ENCODE peak calls at places on chromosomes 16 and 17, in eight cellular contexts. One of them, this sample, is unnamed.

GRCh38 chr16:4298761-4299522 is 16.9 kb upstream of the GLIS2 start:
- DNase-seq in CD8-positive, alpha-beta T cell: no peak
- DNase-seq in psoas muscle: peak; percentile 82
- DNase-seq in pancreas: peak; percentile 57
- DNase-seq in GM23338: peak; percentile 92
- DNase-seq in colonic mucosa: peak; percentile 88
- DNase-seq in CD4-positive, CD25-positive, alpha-beta regulatory T cell: no peak
- DNase-seq in ascending aorta: peak; percentile 92
- DNase-seq in this sample: peak; percentile 63

GRCh38 chr17:77565166-77565565 is 393.3 kb upstream of the TNRC6C start:
- DNase-seq in CD8-positive, alpha-beta T cell: no peak
- DNase-seq in psoas muscle: peak; percentile 32
- DNase-seq in pancreas: no peak
- DNase-seq in GM23338: no peak
- DNase-seq in colonic mucosa: no peak
- DNase-seq in CD4-positive, CD25-positive, alpha-beta regulatory T cell: no peak
- DNase-seq in ascending aorta: peak; percentile 48
- DNase-seq in this sample: no peak

GRCh38 chr17:17713839-17714238 is 32.6 kb downstream of the RAI1 start:
- DNase-seq in CD8-positive, alpha-beta T cell: no peak
- DNase-seq in psoas muscle: no peak
- DNase-seq in pancreas: no peak
- DNase-seq in GM23338: no peak
- DNase-seq in colonic mucosa: no peak
- DNase-seq in CD4-positive, CD25-positive, alpha-beta regulatory T cell: no peak
- DNase-seq in ascending aorta: no peak
- DNase-seq in this sample: no peak

GRCh38 chr17:77729587-77729986 is 228.9 kb upstream of the TNRC6C start:
- DNase-seq in CD8-positive, alpha-beta T cell: no peak
- DNase-seq in psoas muscle: no peak
- DNase-seq in pancreas: no peak
- DNase-seq in GM23338: no peak
- DNase-seq in colonic mucosa: no peak
- DNase-seq in CD4-positive, CD25-positive, alpha-beta regulatory T cell: no peak
- DNase-seq in ascending aorta: peak; percentile 16
- DNase-seq in this sample: no peak

GRCh38 chr17:10149573-10150399 is 48.6 kb downstream of the GAS7 start:
- DNase-seq in CD8-positive, alpha-beta T cell: peak; percentile 26
- DNase-seq in psoas muscle: no peak
- DNase-seq in pancreas: no peak
- DNase-seq in GM23338: no peak
- DNase-seq in colonic mucosa: no peak
- DNase-seq in CD4-positive, CD25-positive, alpha-beta regulatory T cell: peak; percentile 36
- DNase-seq in ascending aorta: no peak
- DNase-seq in this sample: no peak

GRCh38 chr17:41801374-41802062 is 10.2 kb downstream of the P3H4 start:
- DNase-seq in CD8-positive, alpha-beta T cell: peak; percentile 67
- DNase-seq in psoas muscle: peak; percentile 91
- DNase-seq in pancreas: peak; percentile 84
- DNase-seq in GM23338: peak; percentile 93
- DNase-seq in colonic mucosa: peak; percentile 90
- DNase-seq in CD4-positive, CD25-positive, alpha-beta regulatory T cell: peak; percentile 65
- DNase-seq in ascending aorta: peak; percentile 89
- DNase-seq in this sample: peak; percentile 66

GRCh38 chr16:72644911-72645310 is 403.0 kb downstream of the ZFHX3 start:
- DNase-seq in CD8-positive, alpha-beta T cell: no peak
- DNase-seq in psoas muscle: no peak
- DNase-seq in pancreas: no peak
- DNase-seq in GM23338: no peak
- DNase-seq in colonic mucosa: no peak
- DNase-seq in CD4-positive, CD25-positive, alpha-beta regulatory T cell: no peak
- DNase-seq in ascending aorta: no peak
- DNase-seq in this sample: no peak

GRCh38 chr16:86707171-86707570 is 128.8 kb downstream of the FOXL1 start:
- DNase-seq in CD8-positive, alpha-beta T cell: no peak
- DNase-seq in psoas muscle: peak; percentile 6
- DNase-seq in pancreas: no peak
- DNase-seq in GM23338: no peak
- DNase-seq in colonic mucosa: no peak
- DNase-seq in CD4-positive, CD25-positive, alpha-beta regulatory T cell: no peak
- DNase-seq in ascending aorta: peak; percentile 47
- DNase-seq in this sample: no peak

GRCh38 chr17:10767237-10767636 is 36.7 kb downstream of the TMEM238L start:
- DNase-seq in CD8-positive, alpha-beta T cell: no peak
- DNase-seq in psoas muscle: no peak
- DNase-seq in pancreas: no peak
- DNase-seq in GM23338: no peak
- DNase-seq in colonic mucosa: no peak
- DNase-seq in CD4-positive, CD25-positive, alpha-beta regulatory T cell: no peak
- DNase-seq in ascending aorta: no peak
- DNase-seq in this sample: no peak

GRCh38 chr17:50660887-50661345 is 26.2 kb downstream of the ABCC3 start:
- DNase-seq in CD8-positive, alpha-beta T cell: no peak
- DNase-seq in psoas muscle: no peak
- DNase-seq in pancreas: peak; percentile 18
- DNase-seq in GM23338: no peak
- DNase-seq in colonic mucosa: no peak
- DNase-seq in CD4-positive, CD25-positive, alpha-beta regulatory T cell: no peak
- DNase-seq in ascending aorta: no peak
- DNase-seq in this sample: no peak

GRCh38 chr17:20280832-20281231 is 186.5 kb downstream of the LGALS9B start:
- DNase-seq in CD8-positive, alpha-beta T cell: no peak
- DNase-seq in psoas muscle: no peak
- DNase-seq in pancreas: no peak
- DNase-seq in GM23338: no peak
- DNase-seq in colonic mucosa: no peak
- DNase-seq in CD4-positive, CD25-positive, alpha-beta regulatory T cell: no peak
- DNase-seq in ascending aorta: no peak
- DNase-seq in this sample: no peak

GRCh38 chr17:79548116-79548515 is 62.7 kb downstream of the RBFOX3 start:
- DNase-seq in CD8-positive, alpha-beta T cell: no peak
- DNase-seq in psoas muscle: peak; percentile 34
- DNase-seq in pancreas: no peak
- DNase-seq in GM23338: no peak
- DNase-seq in colonic mucosa: no peak
- DNase-seq in CD4-positive, CD25-positive, alpha-beta regulatory T cell: no peak
- DNase-seq in ascending aorta: no peak
- DNase-seq in this sample: no peak

GRCh38 chr17:76262732-76263344 is 2.3 kb upstream of the UBALD2 start:
- DNase-seq in CD8-positive, alpha-beta T cell: no peak
- DNase-seq in psoas muscle: peak; percentile 67
- DNase-seq in pancreas: peak; percentile 71
- DNase-seq in GM23338: no peak
- DNase-seq in colonic mucosa: peak; percentile 82
- DNase-seq in CD4-positive, CD25-positive, alpha-beta regulatory T cell: peak; percentile 43
- DNase-seq in ascending aorta: no peak
- DNase-seq in this sample: no peak

GRCh38 chr16:5065813-5066212 is at the start of gene C16orf89:
- DNase-seq in CD8-positive, alpha-beta T cell: no peak
- DNase-seq in psoas muscle: no peak
- DNase-seq in pancreas: no peak
- DNase-seq in GM23338: no peak
- DNase-seq in colonic mucosa: peak; percentile 49
- DNase-seq in CD4-positive, CD25-positive, alpha-beta regulatory T cell: no peak
- DNase-seq in ascending aorta: no peak
- DNase-seq in this sample: no peak

GRCh38 chr17:33291248-33292183 is 1.6 kb downstream of the ASIC2 start:
- DNase-seq in CD8-positive, alpha-beta T cell: no peak
- DNase-seq in psoas muscle: peak; percentile 49
- DNase-seq in pancreas: no peak
- DNase-seq in GM23338: peak; percentile 71
- DNase-seq in colonic mucosa: peak; percentile 38
- DNase-seq in CD4-positive, CD25-positive, alpha-beta regulatory T cell: peak; percentile 17
- DNase-seq in ascending aorta: no peak
- DNase-seq in this sample: peak; percentile 81

GRCh38 chr17:65783845-65784334 is 222.4 kb upstream of the AXIN2 start:
- DNase-seq in CD8-positive, alpha-beta T cell: no peak
- DNase-seq in psoas muscle: no peak
- DNase-seq in pancreas: no peak
- DNase-seq in GM23338: no peak
- DNase-seq in colonic mucosa: peak; percentile 68
- DNase-seq in CD4-positive, CD25-positive, alpha-beta regulatory T cell: no peak
- DNase-seq in ascending aorta: no peak
- DNase-seq in this sample: peak; percentile 7

GRCh38 chr16:88202207-88202745 is 180.5 kb upstream of the ZNF469 start:
- DNase-seq in CD8-positive, alpha-beta T cell: no peak
- DNase-seq in psoas muscle: no peak
- DNase-seq in pancreas: no peak
- DNase-seq in GM23338: no peak
- DNase-seq in colonic mucosa: no peak
- DNase-seq in CD4-positive, CD25-positive, alpha-beta regulatory T cell: no peak
- DNase-seq in ascending aorta: no peak
- DNase-seq in this sample: no peak

GRCh38 chr17:43200127-43200526 is 11.5 kb upstream of the TMEM106A start:
- DNase-seq in CD8-positive, alpha-beta T cell: no peak
- DNase-seq in psoas muscle: no peak
- DNase-seq in pancreas: no peak
- DNase-seq in GM23338: peak; percentile 39
- DNase-seq in colonic mucosa: no peak
- DNase-seq in CD4-positive, CD25-positive, alpha-beta regulatory T cell: no peak
- DNase-seq in ascending aorta: no peak
- DNase-seq in this sample: peak; percentile 33

GRCh38 chr17:83145358-83145738 is 65.9 kb downstream of the METRNL start:
- DNase-seq in CD8-positive, alpha-beta T cell: no peak
- DNase-seq in psoas muscle: no peak
- DNase-seq in pancreas: no peak
- DNase-seq in GM23338: no peak
- DNase-seq in colonic mucosa: no peak
- DNase-seq in CD4-positive, CD25-positive, alpha-beta regulatory T cell: no peak
- DNase-seq in ascending aorta: no peak
- DNase-seq in this sample: no peak

GRCh38 chr16:30609002-30609927 is 924 bp downstream of the ZNF689 start:
- DNase-seq in CD8-positive, alpha-beta T cell: peak; percentile 46
- DNase-seq in psoas muscle: peak; percentile 80
- DNase-seq in pancreas: peak; percentile 80
- DNase-seq in GM23338: peak; percentile 70
- DNase-seq in colonic mucosa: peak; percentile 60
- DNase-seq in CD4-positive, CD25-positive, alpha-beta regulatory T cell: peak; percentile 63
- DNase-seq in ascending aorta: peak; percentile 69
- DNase-seq in this sample: peak; percentile 45

GRCh38 chr17:79563237-79564013 is 47.4 kb downstream of the RBFOX3 start:
- DNase-seq in CD8-positive, alpha-beta T cell: no peak
- DNase-seq in psoas muscle: peak; percentile 6
- DNase-seq in pancreas: no peak
- DNase-seq in GM23338: no peak
- DNase-seq in colonic mucosa: no peak
- DNase-seq in CD4-positive, CD25-positive, alpha-beta regulatory T cell: no peak
- DNase-seq in ascending aorta: no peak
- DNase-seq in this sample: no peak

DNA sequence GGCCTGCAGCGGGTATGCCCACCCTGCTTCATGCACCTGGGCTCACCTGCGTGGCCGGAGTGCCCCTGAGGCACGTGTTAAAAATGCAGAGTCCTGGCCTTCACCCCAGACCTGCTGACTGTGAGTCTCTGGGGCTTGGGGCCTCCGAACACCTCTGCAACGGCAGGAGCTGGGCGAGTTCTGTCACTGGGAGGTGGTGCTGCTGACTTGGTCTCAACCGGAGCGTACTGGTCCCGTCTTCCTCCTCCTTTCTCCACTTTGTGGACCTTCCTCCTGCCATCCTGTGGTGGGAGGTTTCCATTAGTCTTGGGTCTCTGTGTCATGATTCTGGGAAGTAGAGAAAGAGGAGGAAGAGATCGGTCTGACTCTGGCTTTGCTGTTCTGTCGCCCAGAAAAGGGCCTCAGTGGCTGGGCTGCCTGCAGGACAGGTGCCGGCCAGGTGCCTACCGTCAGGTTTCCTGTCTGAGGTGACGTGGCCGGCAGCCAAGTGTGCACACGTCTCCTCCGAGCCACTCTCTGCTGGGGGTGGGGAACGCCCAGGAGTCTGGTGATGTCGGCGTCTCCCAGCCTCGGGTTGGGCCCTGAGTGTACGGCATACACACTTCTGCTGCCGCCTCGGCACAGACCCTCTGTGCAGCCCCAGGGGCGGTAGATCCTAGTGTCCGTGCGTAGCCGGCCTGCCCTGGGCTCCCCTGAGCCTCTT is 6.9 kb downstream of the TSC2 start:
- DNase-seq in CD8-positive, alpha-beta T cell: no peak
- DNase-seq in psoas muscle: no peak
- DNase-seq in pancreas: peak; percentile 77
- DNase-seq in GM23338: no peak
- DNase-seq in colonic mucosa: peak; percentile 91
- DNase-seq in CD4-positive, CD25-positive, alpha-beta regulatory T cell: no peak
- DNase-seq in ascending aorta: no peak
- DNase-seq in this sample: no peak
- H3K4me3 ChIP-seq in CD8-positive, alpha-beta T cell: no peak overlapping the region
- H3K4me3 ChIP-seq in psoas muscle: no peak overlapping the region
- H3K4me3 ChIP-seq in pancreas: no peak overlapping the region
- H3K4me3 ChIP-seq in GM23338: no peak overlapping the region
- H3K4me3 ChIP-seq in colonic mucosa: no peak overlapping the region
- H3K4me3 ChIP-seq in CD4-positive, CD25-positive, alpha-beta regulatory T cell: no peak overlapping the region
- H3K4me3 ChIP-seq in ascending aorta: no peak overlapping the region
- H3K4me3 ChIP-seq in this sample: no peak overlapping the region

GRCh38 chr17:67054608-67055007 is 10.3 kb downstream of the CACNG1 start:
- DNase-seq in CD8-positive, alpha-beta T cell: no peak
- DNase-seq in psoas muscle: no peak
- DNase-seq in pancreas: no peak
- DNase-seq in GM23338: no peak
- DNase-seq in colonic mucosa: no peak
- DNase-seq in CD4-positive, CD25-positive, alpha-beta regulatory T cell: no peak
- DNase-seq in ascending aorta: peak; percentile 45
- DNase-seq in this sample: no peak
- H3K4me3 ChIP-seq in CD8-positive, alpha-beta T cell: no peak overlapping the region
- H3K4me3 ChIP-seq in psoas muscle: no peak overlapping the region
- H3K4me3 ChIP-seq in pancreas: no peak overlapping the region
- H3K4me3 ChIP-seq in GM23338: no peak overlapping the region
- H3K4me3 ChIP-seq in colonic mucosa: no peak overlapping the region
- H3K4me3 ChIP-seq in CD4-positive, CD25-positive, alpha-beta regulatory T cell: no peak overlapping the region
- H3K4me3 ChIP-seq in ascending aorta: no peak overlapping the region
- H3K4me3 ChIP-seq in this sample: no peak overlapping the region

GRCh38 chr16:89828870-89829629 is 775 bp downstream of the SPIRE2 start:
- DNase-seq in CD8-positive, alpha-beta T cell: no peak
- DNase-seq in psoas muscle: no peak
- DNase-seq in pancreas: peak; percentile 54
- DNase-seq in GM23338: peak; percentile 64
- DNase-seq in colonic mucosa: peak; percentile 55
- DNase-seq in CD4-positive, CD25-positive, alpha-beta regulatory T cell: no peak
- DNase-seq in ascending aorta: no peak
- DNase-seq in this sample: no peak
- H3K4me3 ChIP-seq in CD8-positive, alpha-beta T cell: no peak overlapping the region
- H3K4me3 ChIP-seq in psoas muscle: peak overlapping the region; percentile 46
- H3K4me3 ChIP-seq in pancreas: peak overlapping the region; percentile 52
- H3K4me3 ChIP-seq in GM23338: peak overlapping the region; percentile 82
- H3K4me3 ChIP-seq in colonic mucosa: peak overlapping the region; percentile 60
- H3K4me3 ChIP-seq in CD4-positive, CD25-positive, alpha-beta regulatory T cell: no peak overlapping the region
- H3K4me3 ChIP-seq in ascending aorta: peak overlapping the region; percentile 44
- H3K4me3 ChIP-seq in this sample: peak overlapping the region; percentile 62

DNA sequence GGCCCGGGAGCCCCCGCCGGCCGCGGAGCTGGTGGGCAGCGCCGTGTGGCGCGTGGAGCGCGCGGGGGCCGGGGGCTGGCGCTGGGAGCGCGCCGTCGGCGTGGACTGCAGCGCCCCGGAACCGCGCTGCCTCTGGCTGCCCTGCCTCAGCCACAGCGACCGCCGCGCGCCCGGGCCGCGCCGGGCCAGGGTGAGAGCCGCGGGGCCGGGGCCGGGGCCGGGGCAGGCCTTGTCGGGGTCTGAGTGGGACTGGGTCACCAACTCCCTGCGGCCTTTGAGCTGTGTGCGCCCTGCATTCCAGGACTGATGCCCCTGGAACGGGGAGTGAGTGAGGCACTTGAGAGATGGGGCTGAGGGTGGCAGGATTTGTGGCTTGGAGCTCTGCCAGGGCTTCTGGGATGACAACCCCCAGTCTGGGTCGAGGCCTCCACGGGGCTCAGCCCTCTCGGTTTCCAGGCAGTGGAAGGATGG is 25.7 kb downstream of the ARHGAP23 start:
- DNase-seq in CD8-positive, alpha-beta T cell: no peak
- DNase-seq in psoas muscle: no peak
- DNase-seq in pancreas: no peak
- DNase-seq in GM23338: no peak
- DNase-seq in colonic mucosa: no peak
- DNase-seq in CD4-positive, CD25-positive, alpha-beta regulatory T cell: no peak
- DNase-seq in ascending aorta: no peak
- DNase-seq in this sample: peak; percentile 32
- H3K4me3 ChIP-seq in CD8-positive, alpha-beta T cell: no peak overlapping the region
- H3K4me3 ChIP-seq in psoas muscle: peak overlapping the region; percentile 57
- H3K4me3 ChIP-seq in pancreas: no peak overlapping the region
- H3K4me3 ChIP-seq in GM23338: peak overlapping the region; percentile 69
- H3K4me3 ChIP-seq in colonic mucosa: no peak overlapping the region
- H3K4me3 ChIP-seq in CD4-positive, CD25-positive, alpha-beta regulatory T cell: no peak overlapping the region
- H3K4me3 ChIP-seq in ascending aorta: peak overlapping the region; percentile 62
- H3K4me3 ChIP-seq in this sample: peak overlapping the region; percentile 37

This sample was measured in A673.